ENCODE peak calls at places on chromosomes 16 and 17, in seven cellular contexts. E, S, J, W, K, Q and Y are unnamed samples.

GRCh38 chr17:1029912-1030656 is 33.2 kb downstream of the TIMM22 start:
- DNase-seq in K (no peak), S (no peak), W (no peak), E (no peak), Q (no peak), J (no peak), Y (no peak)

GRCh38 chr17:81453712-81454111 is 58.5 kb downstream of the BAHCC1 start:
- DNase-seq in W (no peak), J (no peak), E (no peak), Q (no peak), S (no peak), K (no peak), Y (no peak)

GRCh38 chr16:68644715-68645493 is at the start of gene CDH3:
- DNase-seq in Q (no peak), K (no peak), W (peak), E (peak), J (no peak), S (no peak), Y (no peak)

GRCh38 chr17:44878627-44879221 is 20.5 kb downstream of the EFTUD2 start:
- DNase-seq in Q (peak), J (peak), S (no peak), W (peak), K (no peak), E (no peak), Y (no peak)

GRCh38 chr17:80826346-80826954 is 165.2 kb upstream of the CHMP6 start:
- DNase-seq in K (no peak), J (no peak), E (no peak), Q (no peak), W (no peak), S (no peak), Y (no peak)

GRCh38 chr17:79385962-79386563 is 224.8 kb downstream of the RBFOX3 start:
- DNase-seq in W (no peak), E (no peak), S (no peak), J (no peak), Q (no peak), K (no peak), Y (no peak)

GRCh38 chr16:83530293-83530692 is 277.5 kb upstream of the HSBP1 start:
- DNase-seq in J (no peak), W (peak), E (no peak), Q (no peak), S (no peak), K (no peak), Y (no peak)

GRCh38 chr17:3766783-3767182 is 34.2 kb downstream of the ITGAE start:
- DNase-seq in K (no peak), E (no peak), Q (no peak), W (no peak), J (no peak), S (no peak), Y (no peak)

GRCh38 chr16:50251375-50252081 is 14.8 kb upstream of the ADCY7 start:
- DNase-seq in Q (no peak), S (no peak), J (no peak), W (peak), K (no peak), E (no peak), Y (no peak)

GRCh38 chr16:585351-585750 is 4.5 kb upstream of the RAB40C start:
- DNase-seq in E (no peak), J (no peak), Q (no peak), K (no peak), S (no peak), W (no peak), Y (no peak)

GRCh38 chr17:56471661-56472060 is 121.8 kb upstream of the NOG start:
- DNase-seq in S (no peak), Q (no peak), W (no peak), K (no peak), E (no peak), J (no peak), Y (no peak)

GRCh38 chr16:72214821-72215220 is 42.9 kb upstream of the PMFBP1 start:
- DNase-seq in E (no peak), J (no peak), K (no peak), S (no peak), W (no peak), Q (no peak), Y (no peak)

GRCh38 chr17:80678621-80679020 is 134.0 kb downstream of the RPTOR start:
- DNase-seq in S (no peak), W (peak), J (peak), Q (no peak), E (no peak), K (no peak), Y (no peak)

GRCh38 chr17:57615836-57616235 is 129.3 kb downstream of the CCDC182 start:
- DNase-seq in J (no peak), K (no peak), E (no peak), Q (no peak), S (peak), W (no peak), Y (no peak)

GRCh38 chr17:36948717-36949460 is at the start of gene AATF:
- DNase-seq in Q (peak), E (peak), W (peak), K (peak), J (peak), S (peak), Y (peak)

GRCh38 chr17:222172-222571 is 40.7 kb upstream of the DOC2B start:
- DNase-seq in K (no peak), E (no peak), Q (no peak), W (no peak), J (no peak), S (peak), Y (no peak)

GRCh38 chr16:24116371-24116770 is 139.8 kb upstream of the CACNG3 start:
- DNase-seq in Q (no peak), W (no peak), S (no peak), J (no peak), E (no peak), K (no peak), Y (no peak)

GRCh38 chr17:6365187-6365943 is 69.6 kb downstream of the AIPL1 start:
- DNase-seq in E (no peak), S (no peak), Q (no peak), K (no peak), J (no peak), W (peak), Y (no peak)

GRCh38 chr17:74922172-74922571 is 883 bp downstream of the USH1G start:
- DNase-seq in J (no peak), E (no peak), Q (no peak), K (no peak), W (no peak), S (no peak), Y (no peak)

GRCh38 chr17:18280766-18281165 is 20.3 kb downstream of the MIEF2 start:
- DNase-seq in J (no peak), K (no peak), Q (no peak), W (no peak), S (peak), E (no peak), Y (no peak)

GRCh38 chr16:69906838-69907301 is 44.3 kb upstream of the CLEC18A start:
- DNase-seq in S (no peak), Q (no peak), W (peak), J (no peak), K (no peak), E (no peak), Y (no peak)

GRCh38 chr17:4901108-4901647 is 1.7 kb downstream of the CHRNE start:
- DNase-seq in E (no peak), K (no peak), Q (no peak), S (no peak), W (no peak), J (no peak), Y (no peak)

GRCh38 chr17:75412455-75413317 is 7.2 kb upstream of the GRB2 start:
- DNase-seq in Q (peak), K (peak), E (peak), W (peak), S (peak), J (peak), Y (no peak)

GRCh38 chr17:72121164-72122001 is 563 bp downstream of the SOX9 start:
- DNase-seq in W (peak), E (peak), S (peak), J (no peak), K (no peak), Q (no peak), Y (peak)

GRCh38 chr16:1635070-1635469 is 22.9 kb downstream of the CRAMP1 start:
- DNase-seq in J (no peak), W (no peak), K (no peak), S (no peak), E (no peak), Q (no peak), Y (peak)

GRCh38 chr16:75319513-75320401 is 68.3 kb upstream of the BCAR1 start:
- DNase-seq in W (peak), K (no peak), J (no peak), E (no peak), Q (no peak), S (no peak), Y (no peak)

GRCh38 chr16:14538604-14539003 is 91.5 kb downstream of the PARN start:
- DNase-seq in Q (no peak), E (no peak), W (no peak), K (no peak), S (no peak), J (no peak), Y (no peak)

GRCh38 chr17:17401271-17401781 is 75.5 kb upstream of the MED9 start:
- DNase-seq in K (no peak), W (peak), E (no peak), J (no peak), S (peak), Q (no peak), Y (peak)

GRCh38 chr17:40518401-40519088 is 17.1 kb upstream of the TNS4 start:
- DNase-seq in Q (no peak), W (peak), S (no peak), J (no peak), K (no peak), E (peak), Y (no peak)

GRCh38 chr16:4309833-4310266 is 6.0 kb upstream of the GLIS2 start:
- DNase-seq in W (peak), E (peak), J (no peak), K (peak), S (peak), Q (peak), Y (no peak)

GRCh38 chr17:44942456-44942855 is 5.1 kb downstream of the KIF18B start:
- DNase-seq in Q (no peak), K (no peak), E (no peak), S (no peak), J (no peak), W (no peak), Y (no peak)

GRCh38 chr16:84246679-84247077 is 6.9 kb upstream of the KCNG4 start:
- DNase-seq in J (no peak), S (no peak), K (no peak), E (no peak), Q (no peak), W (no peak), Y (no peak)

GRCh38 chr17:44779211-44780025 is 20.6 kb downstream of the ADAM11 start:
- DNase-seq in E (peak), K (peak), J (peak), S (peak), Q (peak), W (peak), Y (peak)

GRCh38 chr17:31488264-31488981 is 96.9 kb downstream of the RAB11FIP4 start:
- DNase-seq in W (no peak), S (peak), K (no peak), E (peak), Q (no peak), J (no peak), Y (no peak)

GRCh38 chr16:81720973-81721907 is 57.9 kb upstream of the PLCG2 start:
- DNase-seq in E (no peak), K (no peak), S (no peak), J (no peak), W (no peak), Q (no peak), Y (no peak)

GRCh38 chr17:80936218-80936617 is 55.4 kb upstream of the CHMP6 start:
- DNase-seq in W (peak), S (no peak), E (no peak), K (no peak), Q (no peak), J (no peak), Y (no peak)

GRCh38 chr16:65274576-65274975 is 152.7 kb upstream of the CDH11 start:
- DNase-seq in J (no peak), E (peak), W (no peak), Q (no peak), S (no peak), K (no peak), Y (no peak)

GRCh38 chr17:55383771-55384679 is 37.6 kb downstream of the MMD start:
- DNase-seq in K (no peak), E (no peak), S (no peak), Q (no peak), J (no peak), W (no peak), Y (no peak)

GRCh38 chr16:85888405-85889331 is 10.3 kb upstream of the IRF8 start:
- DNase-seq in S (no peak), E (no peak), J (no peak), W (peak), K (peak), Q (no peak), Y (no peak)

GRCh38 chr16:4976611-4977145 is 18.5 kb downstream of the SEC14L5 start:
- DNase-seq in J (no peak), Q (no peak), S (no peak), K (no peak), E (no peak), W (no peak), Y (no peak)